ENCODE peak calls at places on chromosomes 1 and 21, in five cellular contexts. S is breast epithelium, N is mesendoderm, J is neural progenitor cell, W is thoracic aorta. R is an unnamed sample.

GRCh38 chr21:21268061-21268471 is 269.9 kb downstream of the NCAM2 start:
- DNase-seq in N (peak), J (no peak), S (no peak), W (no peak), R (no peak)

GRCh38 chr21:34908424-34909055 is 140.6 kb downstream of the RUNX1 start:
- DNase-seq in S (no peak), N (peak), J (no peak), W (no peak), R (no peak)

GRCh38 chr1:204990059-204990664 is 52.9 kb upstream of the CNTN2 start:
- DNase-seq in S (no peak), J (no peak), N (peak), W (no peak), R (no peak)

GRCh38 chr1:36737767-36738166 is 255.1 kb upstream of the CSF3R start:
- DNase-seq in J (peak), S (no peak), W (no peak), N (peak), R (no peak)

GRCh38 chr1:11486610-11487009 is 7.7 kb downstream of the DISP3 start:
- DNase-seq in W (no peak), S (no peak), J (no peak), N (no peak), R (no peak)

GRCh38 chr1:63674238-63674864 is 81.1 kb downstream of the PGM1 start:
- DNase-seq in S (peak), N (peak), W (peak), J (peak), R (peak)

GRCh38 chr1:26275580-26276431 is 4.1 kb upstream of the SH3BGRL3 start:
- DNase-seq in N (peak), S (peak), J (peak), W (peak), R (peak)

GRCh38 chr1:904271-904950 is 19.3 kb upstream of the SAMD11 start:
- DNase-seq in N (peak), S (peak), W (no peak), J (peak), R (no peak)

GRCh38 chr1:185154912-185155513 is 1.7 kb downstream of the TRMT1L start:
- DNase-seq in W (no peak), S (no peak), N (no peak), J (peak), R (no peak)

GRCh38 chr1:98557808-98558390 is 103.6 kb upstream of the SNX7 start:
- DNase-seq in J (peak), W (no peak), S (no peak), N (peak), R (no peak)

GRCh38 chr1:246012271-246012854 is 494.7 kb downstream of the SMYD3 start:
- DNase-seq in N (peak), S (no peak), W (no peak), J (peak), R (no peak)
- H3K4me3 ChIP-seq in N (no peak), S (no peak), W (no peak), J (no peak), R (no peak)

DNA sequence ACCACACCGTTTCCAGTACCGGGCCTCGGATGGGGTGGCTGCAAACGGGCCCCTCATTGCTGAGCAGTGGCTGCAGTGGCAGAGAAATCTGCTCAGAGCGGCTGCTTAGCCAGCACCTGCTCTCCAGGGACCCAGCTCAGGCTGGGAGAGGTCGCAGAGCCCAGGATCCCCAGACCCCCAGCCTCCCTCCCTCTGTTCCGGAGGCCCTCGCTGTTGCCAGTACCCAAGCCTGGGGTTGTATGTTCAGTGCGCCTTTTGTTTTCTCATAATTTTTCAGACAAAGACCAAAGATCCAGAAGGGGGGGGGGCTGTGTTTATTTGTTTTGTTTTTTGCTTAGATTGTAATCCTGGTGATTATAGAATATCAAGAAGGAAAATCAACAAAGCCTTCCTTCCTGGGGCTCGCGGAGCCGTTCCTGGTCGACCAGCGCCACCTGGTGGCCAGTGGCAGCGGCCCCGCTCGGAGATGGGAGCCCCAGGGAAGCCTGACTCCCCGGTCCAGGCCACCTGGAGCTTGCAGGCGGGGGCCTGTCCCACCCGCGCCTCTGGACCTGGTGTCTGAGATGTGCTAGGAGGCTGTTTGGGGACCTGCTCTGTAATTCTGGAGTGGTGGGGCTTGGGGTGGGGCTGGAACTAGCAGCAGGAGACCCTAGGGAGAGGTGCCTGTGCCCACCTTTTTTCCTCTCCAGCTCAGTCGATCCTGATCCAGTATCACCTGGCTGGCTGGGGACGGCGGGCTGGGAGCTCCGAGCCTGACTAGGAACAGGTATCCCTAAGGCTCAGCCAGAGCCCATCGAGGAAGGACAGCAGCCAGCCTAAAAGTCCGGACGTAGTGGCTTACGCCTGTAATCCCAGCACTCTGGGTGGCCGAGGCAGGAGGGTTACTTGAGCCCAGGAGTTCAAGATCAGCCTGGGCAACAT is 123.9 kb upstream of the VAMP3 start:
- DNase-seq in J (peak), S (peak), W (no peak), N (peak), R (no peak)
- H3K4me3 ChIP-seq in J (no peak), S (no peak), W (no peak), N (no peak), R (no peak)

GRCh38 chr1:47442202-47442601 is 4.4 kb downstream of the FOXD2 start:
- DNase-seq in J (no peak), W (no peak), S (no peak), N (no peak), R (no peak)

GRCh38 chr1:47444317-47444577 is 6.4 kb downstream of the FOXD2 start:
- DNase-seq in J (no peak), N (no peak), W (no peak), S (no peak), R (no peak)

GRCh38 chr1:47443530-47444316 is 5.9 kb downstream of the FOXD2 start:
- DNase-seq in N (peak), W (no peak), J (peak), S (no peak), R (no peak)

GRCh38 chr1:47441450-47442106 is 3.7 kb downstream of the FOXD2 start:
- DNase-seq in J (no peak), W (no peak), S (no peak), N (no peak), R (no peak)

GRCh38 chr1:47442844-47443529 is 5.1 kb downstream of the FOXD2 start:
- DNase-seq in W (no peak), S (no peak), J (no peak), N (no peak), R (no peak)
- H3K4me3 ChIP-seq in W (no peak), S (no peak), J (no peak), N (no peak), R (no peak)

GRCh38 chr21:39669976-39670671 is 57.4 kb downstream of the B3GALT5 start:
- DNase-seq in W (no peak), S (no peak), N (no peak), J (no peak), R (no peak)
- H3K4me3 ChIP-seq in W (no peak), S (no peak), N (no peak), J (no peak), R (no peak)

DNA sequence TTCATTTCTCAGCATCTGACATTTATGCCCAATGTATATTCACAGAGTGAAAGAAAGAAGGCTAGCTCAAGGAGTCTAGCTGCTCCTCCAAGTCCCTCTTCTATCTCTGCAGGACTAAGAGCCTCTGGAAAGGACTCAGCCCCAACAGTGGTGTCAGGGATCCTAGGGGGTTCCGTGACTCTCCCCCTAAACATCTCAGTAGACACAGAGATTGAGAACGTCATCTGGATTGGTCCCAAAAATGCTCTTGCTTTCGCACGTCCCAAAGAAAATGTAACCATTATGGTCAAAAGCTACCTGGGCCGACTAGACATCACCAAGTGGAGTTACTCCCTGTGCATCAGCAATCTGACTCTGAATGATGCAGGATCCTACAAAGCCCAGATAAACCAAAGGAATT is 3.7 kb downstream of the LY9 start:
- DNase-seq in S (no peak), J (no peak), N (no peak), W (no peak), R (no peak)
- H3K4me3 ChIP-seq in S (no peak), J (no peak), N (no peak), W (no peak), R (no peak)

R was measured in skeletal muscle cell.